ENCODE peak calls at places on chromosomes 16 and 17, in eight cellular contexts. U is choroid plexus epithelial cell, I is stomach, H is cardiac fibroblast, J is cardiac muscle cell, R is transverse colon, M is astrocyte of the spinal cord, G is activated B cell treated with CpG ODN at 0.5 μM for 24 hours. L is an unnamed sample.

GRCh38 chr17:79192503-79193500 is 118.2 kb downstream of the ENGASE start:
- DNase-seq in U (peak; percentile 39), I (no peak), H (peak; percentile 27), J (peak; percentile 51), R (no peak), M (peak; percentile 13), G (no peak), L (peak; percentile 89)

GRCh38 chr16:50816901-50817555 is 75.1 kb downstream of the CYLD start:
- DNase-seq in U (no peak), I (no peak), H (no peak), J (no peak), R (no peak), M (no peak), G (no peak), L (no peak)

GRCh38 chr16:84465154-84465553 is 39.3 kb downstream of the MEAK7 start:
- DNase-seq in U (no peak), I (peak; percentile 25), H (no peak), J (no peak), R (no peak), M (no peak), G (no peak), L (no peak)

GRCh38 chr16:83433201-83433600 is 374.6 kb upstream of the HSBP1 start:
- DNase-seq in U (no peak), I (no peak), H (peak; percentile 2), J (no peak), R (no peak), M (peak; percentile 34), G (no peak), L (no peak)

GRCh38 chr17:79803997-79804855 is 7.3 kb upstream of the CBX8 start:
- DNase-seq in U (no peak), I (no peak), H (no peak), J (no peak), R (no peak), M (no peak), G (peak; percentile 65), L (no peak)

GRCh38 chr16:87411375-87412271 is 19.5 kb downstream of the MAP1LC3B start:
- DNase-seq in U (no peak), I (no peak), H (no peak), J (no peak), R (no peak), M (no peak), G (no peak), L (no peak)

GRCh38 chr16:89791278-89791995 is 25.0 kb downstream of the FANCA start:
- DNase-seq in U (no peak), I (no peak), H (no peak), J (no peak), R (no peak), M (no peak), G (no peak), L (no peak)

GRCh38 chr17:14019186-14019956 is 49.9 kb upstream of the COX10 start:
- DNase-seq in U (peak; percentile 50), I (no peak), H (peak; percentile 57), J (peak; percentile 66), R (no peak), M (no peak), G (no peak), L (no peak)

GRCh38 chr17:79945591-79946255 is 89.9 kb downstream of the TBC1D16 start:
- DNase-seq in U (no peak), I (no peak), H (no peak), J (no peak), R (no peak), M (peak; percentile 55), G (peak; percentile 9), L (no peak)

GRCh38 chr17:39952665-39953470 is 9.9 kb upstream of the GSDMA start:
- DNase-seq in U (peak; percentile 98), I (peak; percentile 99), H (peak; percentile 95), J (peak; percentile 99), R (peak; percentile 99), M (peak; percentile 97), G (peak; percentile 88), L (peak; percentile 98)

GRCh38 chr17:45320349-45320930 is 3.6 kb upstream of the MAP3K14 start:
- DNase-seq in U (peak; percentile 65), I (no peak), H (peak; percentile 63), J (no peak), R (no peak), M (peak; percentile 85), G (no peak), L (no peak)

GRCh38 chr17:68101992-68102758 is 66.6 kb downstream of the KPNA2 start:
- DNase-seq in U (peak; percentile 8), I (peak; percentile 34), H (peak; percentile 17), J (no peak), R (peak; percentile 47), M (peak; percentile 13), G (no peak), L (peak; percentile 9)

GRCh38 chr17:78142113-78142861 is 3.9 kb upstream of the C17orf99 start:
- DNase-seq in U (no peak), I (peak; percentile 79), H (peak; percentile 62), J (no peak), R (peak; percentile 78), M (peak; percentile 55), G (no peak), L (no peak)

GRCh38 chr17:66435182-66435581 is 132.8 kb downstream of the PRKCA start:
- DNase-seq in U (no peak), I (no peak), H (no peak), J (no peak), R (no peak), M (no peak), G (no peak), L (no peak)

DNA sequence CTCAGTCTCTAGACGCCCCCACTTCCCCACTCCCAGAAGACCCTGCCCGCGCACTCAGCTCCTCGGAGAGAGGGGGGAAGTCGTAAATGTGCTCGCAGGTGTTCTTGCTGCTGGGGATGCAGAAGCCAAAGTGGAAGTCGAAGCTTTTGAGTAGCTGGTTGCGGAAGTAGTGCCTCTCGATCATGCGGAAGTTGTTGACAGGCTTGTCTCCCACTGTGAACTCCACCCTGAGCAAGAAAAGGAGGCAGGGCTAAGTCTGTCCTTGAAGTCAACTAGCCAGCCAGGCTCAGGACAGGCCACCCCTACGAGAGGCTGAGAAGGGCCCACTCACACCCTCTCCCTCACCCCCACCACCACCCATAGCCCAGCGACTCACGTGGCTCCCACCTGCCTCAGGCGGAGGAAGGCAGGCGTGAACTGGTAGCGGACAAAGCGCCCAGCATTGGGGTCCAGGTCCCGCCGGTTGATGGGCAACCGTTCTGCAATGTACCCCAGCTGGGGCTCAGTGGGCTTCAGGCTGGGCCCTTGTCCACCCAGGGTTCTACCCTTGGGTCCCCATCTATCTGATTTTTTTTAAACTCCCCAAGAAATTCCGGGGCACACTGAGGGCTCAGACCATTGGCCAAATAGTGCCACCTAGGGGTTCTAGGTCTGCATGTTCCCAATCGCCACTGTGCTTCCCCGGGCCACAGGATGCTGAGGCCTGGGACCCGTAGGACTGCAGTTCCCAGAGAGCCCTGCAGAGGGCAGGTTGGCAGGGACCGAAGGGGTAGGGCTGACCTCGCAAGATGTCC is 4.6 kb downstream of the UNC119 start:
- DNase-seq in U (peak; percentile 77), I (peak; percentile 83), H (peak; percentile 79), J (peak; percentile 81), R (peak; percentile 87), M (peak; percentile 60), G (peak; percentile 40), L (peak; percentile 90)
- TF ChIP-seq CTCF in U (peak; percentile 89), I (peak; percentile 15), H (peak; percentile 96), J (peak; percentile 97), R (peak; percentile 93), M (peak; percentile 97), G (no peak), L (peak; percentile 97)

DNA sequence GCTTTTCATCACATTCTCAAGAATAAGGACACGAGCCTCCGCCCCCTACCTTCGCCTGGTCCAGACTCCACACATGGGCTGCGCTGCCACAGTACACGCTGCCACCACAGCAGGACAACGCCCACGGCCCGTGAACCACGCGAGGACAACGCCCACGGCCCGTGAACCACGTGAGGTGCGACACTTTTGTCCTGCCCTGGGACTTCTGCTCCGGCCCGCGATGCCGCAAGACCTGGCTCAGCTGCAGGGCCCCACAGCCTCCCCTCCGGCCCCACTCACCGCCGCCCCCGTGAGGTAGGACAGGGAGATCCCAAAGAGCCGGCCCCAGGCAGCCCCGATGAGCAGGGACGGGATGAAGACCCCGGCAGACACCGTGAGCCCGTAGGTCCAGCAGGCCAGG is 5.9 kb upstream of the CCDC154 start:
- DNase-seq in U (no peak), I (no peak), H (no peak), J (no peak), R (no peak), M (no peak), G (no peak), L (no peak)
- TF ChIP-seq CTCF in U (peak; percentile 9), I (no peak), H (no peak), J (no peak), R (no peak), M (no peak), G (no peak), L (no peak)

DNA sequence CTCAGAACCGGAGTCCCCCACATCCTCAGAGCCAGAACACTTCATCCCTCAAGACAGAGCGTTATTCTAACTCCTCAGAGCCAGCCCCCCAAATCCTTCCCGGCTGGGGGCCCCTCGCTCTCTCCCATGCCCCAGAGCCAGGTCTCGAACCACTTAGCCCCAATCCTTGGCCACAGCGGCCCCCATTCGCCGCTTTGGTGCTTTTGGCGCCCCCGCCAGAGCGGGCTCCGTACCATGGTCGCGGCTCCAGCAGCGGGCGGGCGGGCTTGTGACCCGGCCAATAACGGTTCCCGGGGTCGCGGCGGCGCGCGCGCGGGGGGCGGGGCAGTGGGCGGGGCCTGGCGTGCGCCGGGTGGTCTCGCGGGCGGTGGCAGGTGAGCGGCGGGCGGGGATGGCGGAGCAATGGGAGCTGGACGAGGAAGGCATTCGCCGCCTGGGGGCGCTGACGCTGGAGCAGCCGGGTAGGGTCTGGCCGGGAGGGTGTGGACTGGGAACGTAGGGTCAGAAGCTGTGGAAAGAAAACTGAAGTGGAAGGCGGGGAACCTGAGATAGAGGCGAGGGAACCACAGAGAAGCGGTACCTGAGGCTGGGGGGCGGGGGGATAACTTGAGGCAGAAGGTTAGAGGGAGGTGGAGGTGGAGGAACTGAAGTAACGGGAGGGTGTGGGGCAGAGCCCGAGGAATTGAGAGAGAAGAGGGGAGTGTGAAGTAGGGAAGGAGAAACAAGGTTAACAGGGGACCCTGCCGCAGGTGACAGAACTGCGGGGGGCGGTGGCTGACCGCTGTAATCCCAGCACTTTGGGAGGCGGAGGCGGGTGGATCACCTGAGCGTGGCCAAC is at the start of the genes KCTD19 and LRRC36:
- DNase-seq in U (peak; percentile 33), I (peak; percentile 78), H (no peak), J (peak; percentile 27), R (peak; percentile 85), M (peak; percentile 20), G (peak; percentile 60), L (peak; percentile 99)
- TF ChIP-seq CTCF in U (peak; percentile 60), I (no peak), H (peak; percentile 19), J (peak; percentile 38), R (peak; percentile 49), M (peak; percentile 64), G (no peak), L (peak; percentile 48)

GRCh38 chr16:27749547-27749875 is 199.6 kb downstream of the KATNIP start:
- DNase-seq in U (no peak), I (no peak), H (no peak), J (no peak), R (no peak), M (no peak), G (no peak), L (no peak)

GRCh38 chr16:27751676-27752075 is 201.7 kb downstream of the KATNIP start:
- DNase-seq in U (no peak), I (no peak), H (no peak), J (no peak), R (no peak), M (no peak), G (no peak), L (no peak)

GRCh38 chr16:27749946-27750345 is 200.0 kb downstream of the KATNIP start:
- DNase-seq in U (no peak), I (no peak), H (no peak), J (no peak), R (no peak), M (no peak), G (no peak), L (no peak)

GRCh38 chr16:27747946-27748345 is 198.0 kb downstream of the KATNIP start:
- DNase-seq in U (no peak), I (no peak), H (no peak), J (no peak), R (no peak), M (no peak), G (no peak), L (no peak)

GRCh38 chr16:27748868-27749546 is 199.1 kb downstream of the KATNIP start:
- DNase-seq in U (peak; percentile 91), I (no peak), H (peak; percentile 70), J (peak; percentile 66), R (peak; percentile 67), M (peak; percentile 78), G (no peak), L (peak; percentile 19)
- TF ChIP-seq CTCF in U (peak; percentile 50), I (no peak), H (peak; percentile 7), J (peak; percentile 34), R (peak; percentile 48), M (peak; percentile 32), G (no peak), L (no peak)